ENCODE peak calls at places on chromosome 3, in nine cellular contexts. One of them, this sample, is unnamed.

GRCh38 chr3:184177331-184177731 is 2.7 kb downstream of the AP2M1 start:
- DNase-seq in fibroblast of lung: peak
- DNase-seq in NCI-H2081: no peak
- DNase-seq in AML-193: no peak
- DNase-seq in AG10803: peak
- DNase-seq in brain pericyte: no peak
- DNase-seq in smooth muscle cell of the brain vasculature: no peak
- DNase-seq in effector memory CD4-positive, alpha-beta T cell: no peak
- DNase-seq in A549: no peak
- DNase-seq in this sample: no peak

GRCh38 chr3:144643778-144644191 is 672.2 kb downstream of the DIPK2A start:
- DNase-seq in smooth muscle cell of the brain vasculature: no peak
- DNase-seq in A549: no peak
- DNase-seq in brain pericyte: no peak
- DNase-seq in effector memory CD4-positive, alpha-beta T cell: no peak
- DNase-seq in NCI-H2081: no peak
- DNase-seq in AG10803: peak
- DNase-seq in AML-193: no peak
- DNase-seq in fibroblast of lung: peak
- DNase-seq in this sample: no peak

GRCh38 chr3:187750041-187750512 is 4.8 kb upstream of the BCL6 start:
- DNase-seq in smooth muscle cell of the brain vasculature: no peak
- DNase-seq in effector memory CD4-positive, alpha-beta T cell: no peak
- DNase-seq in AML-193: no peak
- DNase-seq in NCI-H2081: no peak
- DNase-seq in A549: peak
- DNase-seq in brain pericyte: no peak
- DNase-seq in fibroblast of lung: peak
- DNase-seq in AG10803: no peak
- DNase-seq in this sample: no peak

GRCh38 chr3:126399348-126399730 is 4.6 kb downstream of the CFAP100 start:
- DNase-seq in A549: no peak
- DNase-seq in AML-193: peak
- DNase-seq in brain pericyte: no peak
- DNase-seq in effector memory CD4-positive, alpha-beta T cell: no peak
- DNase-seq in fibroblast of lung: no peak
- DNase-seq in AG10803: no peak
- DNase-seq in NCI-H2081: no peak
- DNase-seq in smooth muscle cell of the brain vasculature: no peak
- DNase-seq in this sample: no peak

GRCh38 chr3:34569437-34569836 is 771.0 kb downstream of the PDCD6IP start:
- DNase-seq in effector memory CD4-positive, alpha-beta T cell: no peak
- DNase-seq in NCI-H2081: no peak
- DNase-seq in AG10803: no peak
- DNase-seq in AML-193: no peak
- DNase-seq in smooth muscle cell of the brain vasculature: no peak
- DNase-seq in fibroblast of lung: no peak
- DNase-seq in brain pericyte: no peak
- DNase-seq in A549: no peak
- DNase-seq in this sample: no peak

GRCh38 chr3:175940243-175940642 is 1081.1 kb downstream of the NAALADL2 start:
- DNase-seq in effector memory CD4-positive, alpha-beta T cell: no peak
- DNase-seq in brain pericyte: no peak
- DNase-seq in fibroblast of lung: peak
- DNase-seq in AG10803: peak
- DNase-seq in A549: no peak
- DNase-seq in smooth muscle cell of the brain vasculature: no peak
- DNase-seq in AML-193: no peak
- DNase-seq in NCI-H2081: no peak
- DNase-seq in this sample: no peak

GRCh38 chr3:160927620-160928019 is 171.6 kb downstream of the PPM1L start:
- DNase-seq in smooth muscle cell of the brain vasculature: no peak
- DNase-seq in AML-193: no peak
- DNase-seq in A549: no peak
- DNase-seq in NCI-H2081: no peak
- DNase-seq in brain pericyte: no peak
- DNase-seq in AG10803: no peak
- DNase-seq in fibroblast of lung: no peak
- DNase-seq in effector memory CD4-positive, alpha-beta T cell: no peak
- DNase-seq in this sample: no peak

GRCh38 chr3:66889758-66890576 is 108.1 kb upstream of the KBTBD8 start:
- DNase-seq in brain pericyte: no peak
- DNase-seq in A549: no peak
- DNase-seq in AG10803: no peak
- DNase-seq in smooth muscle cell of the brain vasculature: no peak
- DNase-seq in AML-193: no peak
- DNase-seq in effector memory CD4-positive, alpha-beta T cell: no peak
- DNase-seq in fibroblast of lung: no peak
- DNase-seq in NCI-H2081: no peak
- DNase-seq in this sample: no peak

GRCh38 chr3:71409352-71409751 is 174.2 kb downstream of the FOXP1 start:
- DNase-seq in AML-193: no peak
- DNase-seq in NCI-H2081: no peak
- DNase-seq in A549: no peak
- DNase-seq in smooth muscle cell of the brain vasculature: no peak
- DNase-seq in effector memory CD4-positive, alpha-beta T cell: no peak
- DNase-seq in fibroblast of lung: no peak
- DNase-seq in brain pericyte: no peak
- DNase-seq in AG10803: no peak
- DNase-seq in this sample: no peak

GRCh38 chr3:56042326-56042951 is 425.8 kb downstream of the ERC2 start:
- DNase-seq in A549: peak
- DNase-seq in AG10803: peak
- DNase-seq in smooth muscle cell of the brain vasculature: no peak
- DNase-seq in effector memory CD4-positive, alpha-beta T cell: no peak
- DNase-seq in fibroblast of lung: peak
- DNase-seq in AML-193: peak
- DNase-seq in NCI-H2081: peak
- DNase-seq in brain pericyte: peak
- DNase-seq in this sample: peak

GRCh38 chr3:52685285-52685704 is 418 bp downstream of the PBRM1 start:
- DNase-seq in AML-193: peak
- DNase-seq in brain pericyte: no peak
- DNase-seq in A549: peak
- DNase-seq in smooth muscle cell of the brain vasculature: no peak
- DNase-seq in NCI-H2081: peak
- DNase-seq in fibroblast of lung: no peak
- DNase-seq in AG10803: no peak
- DNase-seq in effector memory CD4-positive, alpha-beta T cell: peak
- DNase-seq in this sample: peak